ENCODE peak calls at places on chromosomes 7 and 10, in six cellular contexts. J, T, B, L, X and C are unnamed samples.

GRCh38 chr10:132094581-132095234 is 29.0 kb downstream of the JAKMIP3 start:
- DNase-seq in J (no peak), T (no peak), B (peak; percentile 24), L (no peak), X (no peak), C (no peak)

GRCh38 chr7:46243406-46243805 is 322.3 kb upstream of the IGFBP3 start:
- DNase-seq in J (no peak), T (no peak), B (no peak), L (no peak), X (no peak), C (no peak)

GRCh38 chr7:75617634-75618234 is 121.0 kb downstream of the HIP1 start:
- DNase-seq in J (no peak), T (peak; percentile 58), B (no peak), L (no peak), X (no peak), C (peak; percentile 82)

GRCh38 chr7:136925556-136925955 is 57.1 kb downstream of the CHRM2 start:
- DNase-seq in J (no peak), T (no peak), B (no peak), L (peak; percentile 57), X (no peak), C (peak; percentile 40)

GRCh38 chr10:31018977-31019376 is 12.7 kb downstream of the ZNF438 start:
- DNase-seq in J (no peak), T (no peak), B (no peak), L (no peak), X (no peak), C (no peak)

GRCh38 chr10:132545659-132546367 is 8.2 kb downstream of the INPP5A start:
- DNase-seq in J (no peak), T (no peak), B (no peak), L (no peak), X (no peak), C (no peak)

GRCh38 chr10:77582710-77583115 is 54.9 kb downstream of the KCNMA1 start:
- DNase-seq in J (no peak), T (peak; percentile 27), B (no peak), L (peak; percentile 79), X (no peak), C (peak; percentile 81)

GRCh38 chr10:91875156-91875555 is 34.1 kb downstream of the FGFBP3 start:
- DNase-seq in J (no peak), T (peak; percentile 54), B (no peak), L (no peak), X (no peak), C (no peak)

GRCh38 chr7:561631-562393 is 42.2 kb upstream of the PDGFA start:
- DNase-seq in J (no peak), T (no peak), B (no peak), L (no peak), X (no peak), C (no peak)

GRCh38 chr7:35371221-35371620 is 117.3 kb upstream of the TBX20 start:
- DNase-seq in J (no peak), T (no peak), B (no peak), L (no peak), X (no peak), C (no peak)

GRCh38 chr7:57867884-57868701 is 418.1 kb downstream of the ZNF716 start:
- DNase-seq in J (no peak), T (peak; percentile 3), B (no peak), L (no peak), X (no peak), C (no peak)

GRCh38 chr7:108239501-108240225 is 109.5 kb upstream of the LAMB4 start:
- DNase-seq in J (no peak), T (no peak), B (no peak), L (no peak), X (no peak), C (no peak)

GRCh38 chr7:71521506-71521905 is 389.6 kb downstream of the GALNT17 start:
- DNase-seq in J (no peak), T (no peak), B (no peak), L (no peak), X (no peak), C (no peak)

GRCh38 chr7:27662490-27663205 is at the start of gene HIBADH:
- DNase-seq in J (peak; percentile 97), T (peak; percentile 100), B (peak; percentile 99), L (peak; percentile 99), X (peak; percentile 93), C (peak; percentile 100)

GRCh38 chr7:100080895-100081534 is 508 bp downstream of the ZNF3 start:
- DNase-seq in J (no peak), T (no peak), B (no peak), L (peak; percentile 56), X (no peak), C (peak; percentile 42)

GRCh38 chr10:53839437-53840039 is 961.5 kb downstream of the PCDH15 start:
- DNase-seq in J (no peak), T (no peak), B (no peak), L (peak; percentile 15), X (no peak), C (peak; percentile 51)

GRCh38 chr7:94384315-94384714 is 10.4 kb upstream of the COL1A2 start:
- DNase-seq in J (no peak), T (no peak), B (no peak), L (no peak), X (no peak), C (no peak)

GRCh38 chr10:125343118-125343752 is 182.9 kb upstream of the CTBP2 start:
- DNase-seq in J (peak; percentile 3), T (peak; percentile 24), B (no peak), L (peak; percentile 36), X (peak; percentile 55), C (peak; percentile 45)

GRCh38 chr10:107071301-107071700 is 93.2 kb downstream of the SORCS1 start:
- DNase-seq in J (no peak), T (no peak), B (no peak), L (no peak), X (no peak), C (no peak)

GRCh38 chr10:132107947-132108877 is 42.5 kb downstream of the JAKMIP3 start:
- DNase-seq in J (no peak), T (no peak), B (peak; percentile 18), L (no peak), X (no peak), C (no peak)

GRCh38 chr10:81838950-81839349 is 36.0 kb upstream of the NRG3 start:
- DNase-seq in J (peak; percentile 15), T (no peak), B (peak; percentile 56), L (no peak), X (peak; percentile 55), C (peak; percentile 14)

GRCh38 chr10:83896219-83896618 is 243.1 kb upstream of the GHITM start:
- DNase-seq in J (no peak), T (no peak), B (no peak), L (no peak), X (no peak), C (no peak)

GRCh38 chr10:75352650-75353049 is 48.9 kb downstream of the ZNF503 start:
- DNase-seq in J (no peak), T (no peak), B (no peak), L (peak; percentile 41), X (no peak), C (peak; percentile 27)

GRCh38 chr10:129969528-129970264 is 5.6 kb upstream of the EBF3 start:
- DNase-seq in J (peak; percentile 24), T (no peak), B (no peak), L (no peak), X (no peak), C (no peak)

GRCh38 chr7:35699906-35700305 is 5.0 kb upstream of the HERPUD2 start:
- DNase-seq in J (no peak), T (no peak), B (no peak), L (no peak), X (no peak), C (no peak)

GRCh38 chr7:20895563-20895962 is 108.9 kb upstream of the SP8 start:
- DNase-seq in J (no peak), T (no peak), B (no peak), L (no peak), X (no peak), C (peak; percentile 58)

DNA sequence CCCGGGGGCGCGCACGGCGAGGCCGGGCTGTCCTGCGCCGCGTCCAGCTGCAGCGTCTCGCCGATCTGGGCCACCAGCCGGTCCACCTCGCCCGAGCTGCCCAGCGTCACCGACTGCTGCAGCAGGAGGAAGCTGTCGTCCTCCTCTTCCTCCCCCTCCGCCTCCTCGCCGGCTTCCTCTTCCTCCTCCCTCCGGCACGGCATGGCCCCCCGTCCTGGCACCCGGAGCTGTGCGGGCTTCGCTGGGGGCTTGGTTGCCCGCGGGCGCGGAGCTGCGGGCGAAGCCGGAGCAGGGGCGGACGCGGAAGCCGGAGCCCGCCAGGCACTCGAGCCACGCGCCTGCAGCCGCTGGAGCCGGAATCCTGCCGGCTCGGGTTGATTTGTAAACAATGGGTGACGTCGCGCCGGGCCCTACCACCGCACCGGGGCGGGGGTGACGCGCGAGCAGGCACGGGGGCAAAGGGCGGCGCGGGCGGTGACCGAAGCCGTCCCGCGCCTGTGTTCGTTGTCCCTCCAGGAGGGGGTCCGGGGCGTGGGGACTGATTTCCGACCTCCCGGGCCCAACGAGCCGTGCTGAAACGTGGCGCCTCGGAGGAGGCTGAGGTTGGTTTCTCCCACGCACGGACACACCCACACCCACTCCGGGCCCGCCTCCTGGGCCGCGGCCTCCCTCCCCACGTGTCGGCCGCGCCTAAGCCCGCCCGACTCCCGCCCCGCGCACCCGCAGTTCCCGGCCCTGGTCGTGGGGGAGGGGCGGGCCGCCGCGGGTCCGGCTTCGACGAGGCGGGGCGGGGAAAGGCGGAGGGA is at the start of gene FRAT2:
- DNase-seq in J (peak; percentile 89), T (peak; percentile 88), B (peak; percentile 92), L (peak; percentile 91), X (peak; percentile 95), C (peak; percentile 92)
- H3K18ac ChIP-seq in J (peak within 1 kb of the TSS; percentile 98), T (peak within 1 kb of the TSS; percentile 98), B (peak within 1 kb of the TSS; percentile 97), L (peak within 1 kb of the TSS; percentile 91), X (peak within 1 kb of the TSS; percentile 91), C (peak within 1 kb of the TSS; percentile 100)

GRCh38 chr7:135083005-135083404 is 64.9 kb upstream of the TMEM140 start:
- DNase-seq in J (no peak), T (no peak), B (no peak), L (no peak), X (no peak), C (no peak)
- H3K14ac ChIP-seq in J (no peak overlapping the region), T (no peak overlapping the region), B (no peak overlapping the region), L (no peak overlapping the region), X (no peak overlapping the region), C (no peak overlapping the region)

DNA sequence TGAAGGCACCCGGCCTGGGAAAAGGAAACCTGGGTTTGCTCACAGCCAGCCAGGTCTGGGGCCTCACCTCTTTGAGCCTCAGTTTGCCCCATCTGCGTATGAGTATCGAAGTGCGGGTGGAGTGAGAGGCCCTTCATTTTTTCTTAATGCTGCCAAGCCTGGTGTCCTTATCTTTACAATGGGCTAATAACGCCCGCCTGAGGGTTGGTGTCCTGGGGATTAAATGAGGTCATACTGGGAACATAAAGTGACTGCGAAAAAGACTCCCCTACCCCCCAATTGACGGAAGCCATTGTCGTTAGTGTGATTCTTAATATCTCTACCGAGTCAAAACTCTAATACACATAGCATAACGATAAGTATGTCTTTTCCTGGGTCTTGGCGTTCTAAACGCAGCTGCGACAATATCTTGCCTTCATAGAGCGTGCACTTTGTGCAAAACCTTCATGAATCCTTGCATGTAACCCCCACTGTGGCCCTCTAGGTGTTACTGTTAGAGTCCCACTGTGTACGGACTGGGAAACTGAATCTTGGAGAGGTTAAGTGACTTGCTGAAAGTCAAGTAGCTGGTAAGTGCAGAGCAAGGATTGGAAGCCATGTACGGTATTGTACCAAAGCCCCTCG is 11.4 kb upstream of the GRB10 start:
- DNase-seq in J (no peak), T (no peak), B (no peak), L (no peak), X (no peak), C (no peak)
- H3K18ac ChIP-seq in J (peak overlapping the region; percentile 87), T (no peak overlapping the region), B (no peak overlapping the region), L (no peak overlapping the region), X (peak overlapping the region; percentile 66), C (peak overlapping the region; percentile 74)

DNA sequence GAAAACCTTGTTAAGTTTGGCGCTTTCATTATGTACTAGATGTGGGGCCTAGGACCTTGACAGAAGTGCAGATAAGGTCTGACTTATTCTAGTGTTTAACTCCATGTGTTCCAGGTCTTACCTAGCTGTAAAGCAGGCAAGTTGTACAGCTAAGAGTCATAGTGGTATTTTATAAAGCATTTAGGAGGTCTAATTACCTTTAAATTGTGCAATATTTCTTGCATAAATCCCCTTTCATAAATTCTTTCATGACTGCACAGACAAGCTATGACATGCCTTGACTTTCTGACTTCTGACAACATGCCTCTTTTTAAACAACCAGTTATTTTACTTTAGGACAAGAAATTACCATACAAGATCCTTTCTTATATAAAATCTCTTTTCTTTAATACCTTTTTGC is 151.6 kb upstream of the VSTM2A start:
- DNase-seq in J (no peak), T (no peak), B (no peak), L (no peak), X (no peak), C (no peak)
- H3K14ac ChIP-seq in J (no peak overlapping the region), T (no peak overlapping the region), B (no peak overlapping the region), L (no peak overlapping the region), X (no peak overlapping the region), C (no peak overlapping the region)